ENCODE peak calls at places on chromosomes 6 and 20, in five cellular contexts. U, D, C, F and K are unnamed samples.

GRCh38 chr6:139334791-139335446 is 39.5 kb downstream of the CITED2 start:
- DNase-seq in D (no peak), C (no peak), U (no peak), F (no peak), K (no peak)

GRCh38 chr6:5058254-5058653 is 26.9 kb upstream of the PPP1R3G start:
- DNase-seq in C (no peak), F (no peak), D (no peak), U (no peak), K (no peak)

GRCh38 chr6:10413850-10414765 is 766 bp downstream of the TFAP2A start:
- DNase-seq in F (peak), C (no peak), D (no peak), U (no peak), K (no peak)

GRCh38 chr6:40389176-40389767 is 197.9 kb downstream of the LRFN2 start:
- DNase-seq in U (no peak), C (no peak), D (no peak), F (no peak), K (no peak)

GRCh38 chr6:131867744-131868143 is 59.9 kb downstream of the ENPP1 start:
- DNase-seq in U (no peak), F (no peak), D (no peak), C (no peak), K (no peak)

GRCh38 chr6:145704153-145704781 is 31.1 kb downstream of the EPM2A start:
- DNase-seq in D (no peak), C (no peak), U (peak), F (no peak), K (no peak)

GRCh38 chr20:48153523-48153922 is 368.2 kb upstream of the SULF2 start:
- DNase-seq in D (peak), U (no peak), F (no peak), C (no peak), K (no peak)

GRCh38 chr6:170128346-170128745 is 162.5 kb downstream of the DLL1 start:
- DNase-seq in U (no peak), C (no peak), D (peak), F (no peak), K (peak)

GRCh38 chr6:90193359-90193758 is 103.3 kb downstream of the BACH2 start:
- DNase-seq in U (no peak), C (no peak), F (no peak), D (no peak), K (no peak)

GRCh38 chr6:135318728-135319469 is 137.8 kb downstream of the MYB start:
- DNase-seq in F (no peak), D (no peak), C (no peak), U (no peak), K (no peak)

GRCh38 chr20:24993337-24994185 is 1.0 kb upstream of the APMAP start:
- DNase-seq in U (no peak), C (no peak), D (no peak), F (peak), K (no peak)

DNA sequence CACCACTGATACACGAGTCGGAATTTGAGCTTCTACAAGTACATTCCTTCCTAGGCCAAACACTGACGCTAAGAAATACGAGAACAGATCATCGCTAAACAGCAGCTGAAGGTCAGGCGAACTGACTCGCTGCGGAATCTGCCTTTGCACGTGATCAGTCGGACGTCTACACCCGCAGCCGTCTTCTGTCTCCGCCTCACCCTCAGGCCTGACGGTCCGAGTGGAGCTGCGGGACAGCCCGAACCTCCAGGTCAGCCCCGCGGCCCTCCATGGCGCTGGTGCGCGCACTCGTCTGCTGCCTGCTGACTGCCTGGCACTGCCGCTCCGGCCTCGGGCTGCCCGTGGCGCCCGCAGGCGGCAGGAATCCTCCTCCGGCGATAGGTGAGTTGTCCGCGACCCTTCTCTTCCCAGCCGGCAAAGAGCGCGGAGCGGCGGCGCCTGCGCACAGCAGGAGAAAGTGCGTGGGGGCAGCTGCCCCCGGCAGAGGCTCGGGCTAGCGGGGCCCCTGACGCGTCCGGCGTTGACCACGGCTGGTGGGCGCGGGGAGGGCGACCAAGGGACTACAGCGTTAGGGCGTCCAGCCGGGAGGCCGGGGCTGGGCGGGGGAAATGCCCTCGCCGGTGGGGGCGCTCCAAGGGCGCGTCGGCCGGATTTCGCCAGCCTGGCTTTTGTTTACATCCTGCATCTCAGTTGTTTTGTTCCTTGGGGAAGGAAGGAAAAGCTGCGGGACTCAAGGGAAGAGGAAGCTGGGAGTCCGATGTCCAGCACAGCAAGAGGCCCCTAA is at the start of gene SMPDL3A:
- DNase-seq in D (peak), U (peak), C (peak), F (peak), K (peak)
- TF ChIP-seq CTCF in D (peak), U (peak), C (peak), F (peak), K (peak)

DNA sequence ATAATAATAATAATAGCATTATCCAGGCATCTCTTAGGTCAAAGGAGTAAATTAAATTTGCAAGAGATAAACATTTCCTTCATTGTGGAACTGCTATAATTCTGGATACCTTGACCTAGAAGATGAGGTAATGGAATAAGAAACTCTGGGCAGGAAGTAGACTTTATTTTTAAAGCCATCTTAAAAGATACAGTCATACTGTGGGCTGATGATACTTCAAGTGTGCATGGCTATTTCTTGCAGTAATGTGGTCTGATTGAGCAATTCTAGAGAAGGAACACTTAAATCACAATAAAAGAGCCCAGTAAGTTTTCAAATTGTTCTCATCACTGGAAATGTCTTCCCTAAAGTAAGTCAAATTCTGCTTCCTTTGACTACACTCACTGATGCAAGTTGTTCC is 62.4 kb upstream of the TMEM244 start:
- DNase-seq in D (no peak), U (no peak), F (no peak), C (no peak), K (no peak)
- TF ChIP-seq CTCF in D (no peak), U (no peak), F (no peak), C (no peak), K (no peak)

GRCh38 chr6:130675072-130675471 is 152.1 kb upstream of the SMLR1 start:
- DNase-seq in U (no peak), C (no peak), F (no peak), D (no peak), K (no peak)

GRCh38 chr6:130676773-130677144 is 150.4 kb upstream of the SMLR1 start:
- DNase-seq in F (no peak), C (no peak), D (no peak), U (no peak), K (no peak)

GRCh38 chr6:130677766-130678165 is 149.4 kb upstream of the SMLR1 start:
- DNase-seq in F (no peak), U (no peak), C (no peak), D (no peak), K (no peak)

GRCh38 chr6:130677312-130677711 is 149.9 kb upstream of the SMLR1 start:
- DNase-seq in U (no peak), F (no peak), D (no peak), C (no peak), K (no peak)

GRCh38 chr6:130676077-130676772 is 151.0 kb upstream of the SMLR1 start:
- DNase-seq in C (no peak), U (no peak), D (no peak), F (no peak), K (no peak)
- TF ChIP-seq CTCF in C (no peak), U (no peak), D (no peak), F (no peak), K (no peak)

DNA sequence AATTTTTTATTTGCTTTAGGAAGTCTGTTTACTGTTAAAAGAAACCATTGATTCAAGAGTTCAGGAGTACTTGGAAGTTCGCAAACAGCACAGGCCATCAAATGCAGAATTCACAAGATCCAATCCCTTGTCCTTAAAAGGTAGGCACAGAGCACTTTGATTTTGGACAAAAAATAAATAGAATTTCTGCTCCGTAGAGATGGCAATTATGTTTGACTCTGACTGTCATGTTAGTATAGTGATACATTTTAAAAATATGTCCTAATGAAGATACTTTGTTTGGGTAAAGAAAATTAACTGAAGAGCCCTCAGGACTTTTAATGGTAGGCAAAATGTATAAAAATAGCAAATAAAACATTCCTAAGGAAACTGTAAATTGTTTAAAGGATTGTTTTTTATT is 113.1 kb downstream of the JAG1 start:
- DNase-seq in U (no peak), C (no peak), D (no peak), F (no peak), K (no peak)
- TF ChIP-seq CTCF in U (no peak), C (no peak), D (no peak), F (no peak), K (no peak)

GRCh38 chr6:30352550-30352949 is 7.6 kb downstream of the RPP21 start:
- DNase-seq in U (no peak), C (no peak), F (no peak), D (no peak), K (no peak)

GRCh38 chr6:30348957-30349356 is 4.0 kb downstream of the RPP21 start:
- DNase-seq in C (no peak), U (no peak), D (no peak), F (no peak), K (no peak)

GRCh38 chr6:30350519-30350918 is 5.6 kb downstream of the RPP21 start:
- DNase-seq in C (no peak), D (no peak), U (no peak), F (no peak), K (no peak)

GRCh38 chr6:30345852-30346251 is 896 bp downstream of the RPP21 start:
- DNase-seq in U (no peak), F (no peak), C (no peak), D (no peak), K (no peak)

GRCh38 chr6:30349411-30350177 is 4.6 kb downstream of the RPP21 start:
- DNase-seq in F (no peak), C (no peak), D (no peak), U (no peak), K (no peak)
- TF ChIP-seq CTCF in F (no peak), C (no peak), D (no peak), U (no peak), K (no peak)

GRCh38 chr6:33428891-33429744 is 9.3 kb downstream of the SYNGAP1 start:
- DNase-seq in D (no peak), C (no peak), U (no peak), F (no peak), K (no peak)

GRCh38 chr6:33425668-33426577 is 6.1 kb downstream of the SYNGAP1 start:
- DNase-seq in C (peak), F (peak), U (peak), D (peak), K (peak)

GRCh38 chr6:33426590-33427563 is 7.0 kb downstream of the SYNGAP1 start:
- DNase-seq in D (no peak), U (no peak), F (peak), C (no peak), K (no peak)

GRCh38 chr6:33428219-33428890 is 8.5 kb downstream of the SYNGAP1 start:
- DNase-seq in U (peak), F (peak), C (no peak), D (no peak), K (no peak)

DNA sequence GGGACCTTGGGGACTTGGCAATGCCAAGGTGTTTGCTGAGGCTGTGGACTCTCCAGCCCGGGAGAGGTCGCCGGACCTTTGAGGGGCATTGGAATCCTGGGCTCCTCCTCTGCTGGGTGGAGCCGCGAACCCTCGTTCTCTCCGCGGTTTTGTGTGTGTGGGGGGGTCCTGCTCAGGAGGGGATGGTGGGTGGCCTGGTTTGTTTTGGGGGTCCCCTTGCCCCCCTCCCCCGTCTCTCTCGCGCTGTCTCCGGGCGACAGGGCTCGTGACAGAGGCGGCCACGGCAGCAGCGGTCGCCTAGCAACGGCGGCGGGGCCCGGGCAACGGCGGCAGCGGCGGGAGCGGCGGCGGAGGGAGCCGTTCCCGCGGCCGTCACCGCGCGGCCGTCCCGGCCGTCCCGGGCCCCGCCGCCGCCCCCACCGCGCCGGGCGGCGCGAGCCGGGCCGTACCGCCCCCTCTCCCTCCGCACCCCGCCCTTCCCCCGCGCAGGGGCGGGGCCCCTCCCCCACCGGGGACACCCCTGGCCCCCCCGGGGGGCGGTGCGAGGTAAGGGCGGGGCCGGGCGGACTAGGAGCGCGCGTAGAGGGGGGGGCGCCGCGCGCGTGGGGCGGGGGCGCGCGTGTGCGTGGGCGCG is 7.8 kb downstream of the SYNGAP1 start:
- DNase-seq in C (peak), U (peak), F (peak), D (peak), K (no peak)
- TF ChIP-seq CTCF in C (no peak), U (no peak), F (no peak), D (no peak), K (no peak)